ENCODE peak calls at places on chromosomes 12 and 14, in seven cellular contexts. One of them, this sample, is unnamed.

GRCh38 chr14:66240112-66240511 is 246.1 kb upstream of the CCDC196 start:
- DNase-seq in bronchial epithelial cell: peak; percentile 70
- DNase-seq in GM23338: no peak
- DNase-seq in MCF 10A: peak; percentile 24
- DNase-seq in HuH-7: no peak
- DNase-seq in GM13977: no peak
- DNase-seq in ELR: peak; percentile 1
- DNase-seq in this sample: no peak

GRCh38 chr14:77580964-77581505 is 35.4 kb downstream of the SPTLC2 start:
- DNase-seq in bronchial epithelial cell: no peak
- DNase-seq in GM23338: no peak
- DNase-seq in ELR: peak; percentile 67
- DNase-seq in HuH-7: no peak
- DNase-seq in GM13977: peak; percentile 76
- DNase-seq in MCF 10A: peak; percentile 49
- DNase-seq in this sample: peak; percentile 8

GRCh38 chr14:57061009-57061711 is 207.5 kb downstream of the EXOC5 start:
- DNase-seq in ELR: no peak
- DNase-seq in MCF 10A: no peak
- DNase-seq in GM13977: no peak
- DNase-seq in GM23338: no peak
- DNase-seq in HuH-7: no peak
- DNase-seq in bronchial epithelial cell: no peak
- DNase-seq in this sample: no peak

GRCh38 chr14:24232645-24233537 is at the start of gene GMPR2:
- DNase-seq in GM13977: peak; percentile 65
- DNase-seq in ELR: peak; percentile 39
- DNase-seq in HuH-7: peak; percentile 54
- DNase-seq in GM23338: peak; percentile 94
- DNase-seq in bronchial epithelial cell: peak; percentile 35
- DNase-seq in MCF 10A: no peak
- DNase-seq in this sample: no peak

GRCh38 chr14:91227183-91227628 is 17.3 kb downstream of the GPR68 start:
- DNase-seq in GM13977: no peak
- DNase-seq in MCF 10A: no peak
- DNase-seq in bronchial epithelial cell: no peak
- DNase-seq in ELR: no peak
- DNase-seq in GM23338: no peak
- DNase-seq in HuH-7: no peak
- DNase-seq in this sample: no peak

GRCh38 chr14:65260786-65261185 is 151.7 kb upstream of the FUT8 start:
- DNase-seq in MCF 10A: no peak
- DNase-seq in GM13977: no peak
- DNase-seq in HuH-7: no peak
- DNase-seq in ELR: peak; percentile 51
- DNase-seq in GM23338: no peak
- DNase-seq in bronchial epithelial cell: no peak
- DNase-seq in this sample: no peak

GRCh38 chr12:105523164-105524057 is 192.9 kb downstream of the C12orf75 start:
- DNase-seq in GM23338: peak; percentile 21
- DNase-seq in HuH-7: no peak
- DNase-seq in ELR: peak; percentile 49
- DNase-seq in bronchial epithelial cell: peak; percentile 18
- DNase-seq in MCF 10A: no peak
- DNase-seq in GM13977: no peak
- DNase-seq in this sample: no peak

GRCh38 chr12:112167728-112168525 is 42.6 kb downstream of the TRAFD1 start:
- DNase-seq in bronchial epithelial cell: no peak
- DNase-seq in HuH-7: no peak
- DNase-seq in MCF 10A: no peak
- DNase-seq in ELR: no peak
- DNase-seq in GM13977: no peak
- DNase-seq in GM23338: no peak
- DNase-seq in this sample: no peak

GRCh38 chr12:32201996-32202395 is 95.3 kb downstream of the BICD1 start:
- DNase-seq in bronchial epithelial cell: no peak
- DNase-seq in HuH-7: no peak
- DNase-seq in GM13977: no peak
- DNase-seq in GM23338: no peak
- DNase-seq in ELR: no peak
- DNase-seq in MCF 10A: no peak
- DNase-seq in this sample: no peak

GRCh38 chr12:46985816-46986215 is 93.6 kb upstream of the PCED1B start:
- DNase-seq in ELR: no peak
- DNase-seq in GM23338: no peak
- DNase-seq in MCF 10A: no peak
- DNase-seq in HuH-7: no peak
- DNase-seq in GM13977: no peak
- DNase-seq in bronchial epithelial cell: no peak
- DNase-seq in this sample: no peak